ENCODE peak calls at places on chromosome 16, in eight cellular contexts. K is fibroblast of lung; B is ovary; L is aorta; J is amygdala; Y is NCI-H2029; E is breast epithelium; A is stimulated activated CD4-positive, alpha-beta T cell treated with anti-CD3 and anti-CD28 coated beads, Interleukin-1b, Interleukin-23, amount 100 ng/mL, for 1 hour. Q is an unnamed sample.

GRCh38 chr16:47590472-47590871 is 129.3 kb downstream of the PHKB start:
- DNase-seq in K (no peak), B (no peak), L (no peak), J (no peak), Y (no peak), E (no peak), A (no peak), Q (no peak)

GRCh38 chr16:26717826-26718225 is 348.9 kb upstream of the C16orf82 start:
- DNase-seq in K (no peak), B (no peak), L (no peak), J (no peak), Y (no peak), E (no peak), A (no peak), Q (no peak)

GRCh38 chr16:58197314-58198012 is 443 bp downstream of the CSNK2A2 start:
- DNase-seq in K (no peak), B (peak), L (no peak), J (no peak), Y (no peak), E (no peak), A (no peak), Q (no peak)

GRCh38 chr16:30005341-30006094 is 5.3 kb downstream of the DOC2A start:
- DNase-seq in K (no peak), B (peak), L (no peak), J (no peak), Y (peak), E (no peak), A (no peak), Q (no peak)

GRCh38 chr16:7025616-7026190 is 306.9 kb upstream of the RBFOX1 start:
- DNase-seq in K (no peak), B (peak), L (peak), J (peak), Y (peak), E (no peak), A (no peak), Q (peak)

GRCh38 chr16:1915732-1916653 is 2.2 kb downstream of the HS3ST6 start:
- DNase-seq in K (no peak), B (no peak), L (peak), J (no peak), Y (no peak), E (no peak), A (no peak), Q (no peak)

GRCh38 chr16:29734826-29735225 is 11.0 kb downstream of the C16orf54 start:
- DNase-seq in K (no peak), B (no peak), L (no peak), J (no peak), Y (no peak), E (no peak), A (no peak), Q (no peak)

GRCh38 chr16:89422527-89422904 is 67.8 kb downstream of the ANKRD11 start:
- DNase-seq in K (peak), B (no peak), L (peak), J (no peak), Y (no peak), E (no peak), A (no peak), Q (no peak)

GRCh38 chr16:49459953-49460735 is 86.5 kb downstream of the C16orf78 start:
- DNase-seq in K (no peak), B (no peak), L (no peak), J (no peak), Y (no peak), E (no peak), A (no peak), Q (no peak)

Q was measured in occipital lobe.